ENCODE peak calls at places on chromosome 1, in six cellular contexts. One of them, this sample, is unnamed. For H3K4me1, the result is how much of the 10 kb centered on the place peaks cover.

GRCh38 chr1:153565529-153566374 is at the start of gene S100A2:
- DNase-seq in heart right ventricle: no peak
- DNase-seq in H9: no peak
- DNase-seq in hepatocyte: peak
- DNase-seq in IMR-90: peak
- DNase-seq in stomach: peak
- DNase-seq in this sample: peak

GRCh38 chr1:216606047-216606637 is 117.1 kb downstream of the ESRRG start:
- DNase-seq in heart right ventricle: no peak
- DNase-seq in H9: no peak
- DNase-seq in hepatocyte: no peak
- DNase-seq in IMR-90: no peak
- DNase-seq in stomach: no peak
- DNase-seq in this sample: no peak

GRCh38 chr1:64215576-64215975 is 12.2 kb downstream of the UBE2U start:
- DNase-seq in heart right ventricle: no peak
- DNase-seq in H9: no peak
- DNase-seq in hepatocyte: no peak
- DNase-seq in IMR-90: no peak
- DNase-seq in stomach: no peak
- DNase-seq in this sample: no peak

GRCh38 chr1:216457356-216457755 is 34.1 kb upstream of the USH2A start:
- DNase-seq in heart right ventricle: no peak
- DNase-seq in H9: no peak
- DNase-seq in hepatocyte: no peak
- DNase-seq in IMR-90: peak
- DNase-seq in stomach: no peak
- DNase-seq in this sample: no peak

GRCh38 chr1:153962088-153963029 is 978 bp downstream of the SLC39A1 start:
- DNase-seq in heart right ventricle: no peak
- DNase-seq in H9: no peak
- DNase-seq in hepatocyte: peak
- DNase-seq in IMR-90: peak
- DNase-seq in stomach: peak
- DNase-seq in this sample: no peak

GRCh38 chr1:28172690-28173150 is 3.8 kb downstream of the PTAFR start:
- DNase-seq in heart right ventricle: no peak
- DNase-seq in H9: no peak
- DNase-seq in hepatocyte: peak
- DNase-seq in IMR-90: no peak
- DNase-seq in stomach: peak
- DNase-seq in this sample: no peak

GRCh38 chr1:174266476-174266875 is 107.2 kb downstream of the RABGAP1L start:
- DNase-seq in heart right ventricle: no peak
- DNase-seq in H9: no peak
- DNase-seq in hepatocyte: no peak
- DNase-seq in IMR-90: peak
- DNase-seq in stomach: no peak
- DNase-seq in this sample: no peak

GRCh38 chr1:167663002-167663772 is 33.2 kb downstream of the RCSD1 start:
- DNase-seq in heart right ventricle: peak
- DNase-seq in H9: no peak
- DNase-seq in hepatocyte: peak
- DNase-seq in IMR-90: peak
- DNase-seq in stomach: no peak
- DNase-seq in this sample: no peak

GRCh38 chr1:152440635-152441471 is 26.8 kb upstream of the CRNN start:
- DNase-seq in heart right ventricle: peak
- DNase-seq in H9: peak
- DNase-seq in hepatocyte: no peak
- DNase-seq in IMR-90: peak
- DNase-seq in stomach: peak
- DNase-seq in this sample: peak

GRCh38 chr1:36133484-36133883 is 8.5 kb upstream of the COL8A2 start:
- DNase-seq in heart right ventricle: peak
- DNase-seq in H9: no peak
- DNase-seq in hepatocyte: peak
- DNase-seq in IMR-90: peak
- DNase-seq in stomach: peak
- DNase-seq in this sample: no peak

GRCh38 chr1:30388386-30388785 is 335.0 kb downstream of the MATN1 start:
- DNase-seq in heart right ventricle: no peak
- DNase-seq in H9: no peak
- DNase-seq in hepatocyte: no peak
- DNase-seq in IMR-90: no peak
- DNase-seq in stomach: no peak
- DNase-seq in this sample: no peak

GRCh38 chr1:112298558-112298957 is 97.5 kb upstream of the CTTNBP2NL start:
- DNase-seq in heart right ventricle: no peak
- DNase-seq in H9: peak
- DNase-seq in hepatocyte: peak
- DNase-seq in IMR-90: peak
- DNase-seq in stomach: peak
- DNase-seq in this sample: no peak

GRCh38 chr1:232590742-232591082 is 39.2 kb downstream of the SIPA1L2 start:
- DNase-seq in heart right ventricle: no peak
- DNase-seq in H9: no peak
- DNase-seq in hepatocyte: no peak
- DNase-seq in IMR-90: no peak
- DNase-seq in stomach: no peak
- DNase-seq in this sample: no peak

GRCh38 chr1:52544665-52545525 is 8.0 kb downstream of the TUT4 start:
- DNase-seq in heart right ventricle: no peak
- DNase-seq in H9: no peak
- DNase-seq in hepatocyte: no peak
- DNase-seq in IMR-90: no peak
- DNase-seq in stomach: no peak
- DNase-seq in this sample: no peak

GRCh38 chr1:2133039-2133878 is 61.3 kb downstream of the FAAP20 start:
- DNase-seq in heart right ventricle: peak
- DNase-seq in H9: peak
- DNase-seq in hepatocyte: peak
- DNase-seq in IMR-90: peak
- DNase-seq in stomach: peak
- DNase-seq in this sample: peak

GRCh38 chr1:160866001-160866704 is 3.5 kb upstream of the CD244 start:
- DNase-seq in heart right ventricle: no peak
- DNase-seq in H9: no peak
- DNase-seq in hepatocyte: no peak
- DNase-seq in IMR-90: no peak
- DNase-seq in stomach: no peak
- DNase-seq in this sample: no peak

GRCh38 chr1:206012086-206012859 is 9.1 kb upstream of the RAB7B start:
- DNase-seq in heart right ventricle: peak
- DNase-seq in H9: peak
- DNase-seq in hepatocyte: peak
- DNase-seq in IMR-90: no peak
- DNase-seq in stomach: peak
- DNase-seq in this sample: no peak

GRCh38 chr1:171460018-171460585 is 25.2 kb upstream of the PRRC2C start:
- DNase-seq in heart right ventricle: no peak
- DNase-seq in H9: no peak
- DNase-seq in hepatocyte: peak
- DNase-seq in IMR-90: peak
- DNase-seq in stomach: no peak
- DNase-seq in this sample: no peak

GRCh38 chr1:163535807-163536206 is 214.1 kb downstream of the NUF2 start:
- DNase-seq in heart right ventricle: no peak
- DNase-seq in H9: no peak
- DNase-seq in hepatocyte: peak
- DNase-seq in IMR-90: peak
- DNase-seq in stomach: no peak
- DNase-seq in this sample: no peak

GRCh38 chr1:171841931-171842723 is 829 bp downstream of the DNM3 start:
- DNase-seq in heart right ventricle: peak
- DNase-seq in H9: peak
- DNase-seq in hepatocyte: peak
- DNase-seq in IMR-90: no peak
- DNase-seq in stomach: no peak
- DNase-seq in this sample: no peak

DNA sequence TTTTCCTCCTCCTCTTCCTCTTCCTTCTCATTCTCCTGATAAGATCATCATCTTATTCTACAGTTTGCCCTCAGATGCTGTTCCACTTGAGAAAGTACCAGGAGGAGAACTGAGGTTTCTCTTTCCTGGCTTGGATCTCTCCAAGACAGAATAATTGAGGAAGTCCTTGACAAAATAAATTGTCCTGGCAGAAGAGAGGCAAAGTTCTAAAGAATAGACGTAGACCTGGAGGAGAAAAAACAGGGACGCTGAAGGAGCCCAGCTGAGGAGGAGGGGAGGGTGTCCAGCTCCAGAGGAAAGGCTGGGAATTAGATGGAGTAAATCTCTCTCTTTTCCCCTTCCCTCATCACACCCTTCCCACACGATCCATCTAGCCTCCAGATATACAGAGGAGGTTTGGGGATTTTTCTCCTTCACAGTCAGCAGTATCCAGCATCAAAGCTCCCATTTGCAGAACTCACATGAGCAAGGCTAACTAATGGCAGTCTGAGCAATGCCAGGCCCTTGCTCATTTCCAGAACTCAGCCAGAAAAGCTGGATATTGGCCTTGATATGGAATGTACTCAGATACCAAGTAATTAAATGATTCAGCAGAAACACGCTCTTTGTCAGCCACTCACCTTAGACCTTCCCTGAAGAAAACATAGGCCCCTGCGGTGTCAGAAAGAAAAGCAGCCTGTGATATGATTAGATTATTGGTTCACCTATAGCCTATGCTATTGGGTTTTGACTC is 5.1 kb upstream of the GNG12 start:
- DNase-seq in heart right ventricle: no peak
- DNase-seq in H9: no peak
- DNase-seq in hepatocyte: no peak
- DNase-seq in IMR-90: no peak
- DNase-seq in stomach: no peak
- DNase-seq in this sample: no peak
- H3K4me1 ChIP-seq in heart right ventricle: under half
- H3K4me1 ChIP-seq in H9: under half
- H3K4me1 ChIP-seq in hepatocyte: under half
- H3K4me1 ChIP-seq in IMR-90: under half
- H3K4me1 ChIP-seq in stomach: under half
- H3K4me1 ChIP-seq in this sample: under half

DNA sequence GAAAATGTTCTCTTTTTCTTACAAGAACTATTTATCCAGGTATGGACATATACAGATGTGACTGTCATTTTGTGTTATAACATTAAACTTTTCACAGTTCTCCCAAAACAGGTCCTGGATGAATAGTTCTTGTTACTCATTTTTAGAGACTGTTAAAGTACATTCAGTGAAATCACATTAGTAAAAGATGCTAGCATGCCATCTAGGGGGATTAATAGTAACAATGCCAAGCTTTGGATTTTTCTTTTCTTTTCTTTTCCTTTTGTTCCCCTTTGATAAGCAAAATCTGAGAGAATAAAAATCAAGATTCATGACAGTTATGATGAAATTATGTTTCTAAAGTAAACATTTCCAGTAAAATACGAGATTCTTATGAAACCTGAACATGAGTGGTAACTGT is 77.6 kb downstream of the TPR start:
- DNase-seq in heart right ventricle: no peak
- DNase-seq in H9: no peak
- DNase-seq in hepatocyte: no peak
- DNase-seq in IMR-90: no peak
- DNase-seq in stomach: no peak
- DNase-seq in this sample: no peak
- H3K27ac ChIP-seq in heart right ventricle: no peak
- H3K27ac ChIP-seq in H9: no peak
- H3K27ac ChIP-seq in hepatocyte: no peak
- H3K27ac ChIP-seq in IMR-90: no peak
- H3K27ac ChIP-seq in stomach: no peak
- H3K27ac ChIP-seq in this sample: no peak

GRCh38 chr1:116763787-116764465 is 9.7 kb downstream of the CD2 start:
- DNase-seq in heart right ventricle: no peak
- DNase-seq in H9: peak
- DNase-seq in hepatocyte: peak
- DNase-seq in IMR-90: no peak
- DNase-seq in stomach: peak
- DNase-seq in this sample: peak
- H3K4me1 ChIP-seq in heart right ventricle: under half
- H3K4me1 ChIP-seq in H9: under half
- H3K4me1 ChIP-seq in hepatocyte: under half
- H3K4me1 ChIP-seq in IMR-90: under half
- H3K4me1 ChIP-seq in stomach: under half
- H3K4me1 ChIP-seq in this sample: half or more

GRCh38 chr1:212224102-212224501 is 61.1 kb upstream of the PPP2R5A start:
- DNase-seq in heart right ventricle: no peak
- DNase-seq in H9: no peak
- DNase-seq in hepatocyte: no peak
- DNase-seq in IMR-90: no peak
- DNase-seq in stomach: no peak
- DNase-seq in this sample: no peak

GRCh38 chr1:212226467-212226866 is 58.7 kb upstream of the PPP2R5A start:
- DNase-seq in heart right ventricle: no peak
- DNase-seq in H9: no peak
- DNase-seq in hepatocyte: no peak
- DNase-seq in IMR-90: no peak
- DNase-seq in stomach: no peak
- DNase-seq in this sample: no peak

GRCh38 chr1:212228076-212228475 is 57.1 kb upstream of the PPP2R5A start:
- DNase-seq in heart right ventricle: no peak
- DNase-seq in H9: no peak
- DNase-seq in hepatocyte: no peak
- DNase-seq in IMR-90: no peak
- DNase-seq in stomach: no peak
- DNase-seq in this sample: no peak

GRCh38 chr1:212225871-212226302 is 59.3 kb upstream of the PPP2R5A start:
- DNase-seq in heart right ventricle: no peak
- DNase-seq in H9: no peak
- DNase-seq in hepatocyte: no peak
- DNase-seq in IMR-90: no peak
- DNase-seq in stomach: no peak
- DNase-seq in this sample: no peak

GRCh38 chr1:212225416-212225815 is 59.8 kb upstream of the PPP2R5A start:
- DNase-seq in heart right ventricle: no peak
- DNase-seq in H9: no peak
- DNase-seq in hepatocyte: no peak
- DNase-seq in IMR-90: no peak
- DNase-seq in stomach: no peak
- DNase-seq in this sample: no peak
- H3K27ac ChIP-seq in heart right ventricle: no peak
- H3K27ac ChIP-seq in H9: no peak
- H3K27ac ChIP-seq in hepatocyte: no peak
- H3K27ac ChIP-seq in IMR-90: no peak
- H3K27ac ChIP-seq in stomach: no peak
- H3K27ac ChIP-seq in this sample: no peak

GRCh38 chr1:178536844-178537371 is 24.0 kb downstream of the TEX35 start:
- DNase-seq in heart right ventricle: peak
- DNase-seq in H9: no peak
- DNase-seq in hepatocyte: peak
- DNase-seq in IMR-90: peak
- DNase-seq in stomach: peak
- DNase-seq in this sample: no peak

GRCh38 chr1:178539291-178539690 is 26.4 kb downstream of the TEX35 start:
- DNase-seq in heart right ventricle: no peak
- DNase-seq in H9: no peak
- DNase-seq in hepatocyte: no peak
- DNase-seq in IMR-90: no peak
- DNase-seq in stomach: no peak
- DNase-seq in this sample: no peak

GRCh38 chr1:178537445-178538090 is 24.7 kb downstream of the TEX35 start:
- DNase-seq in heart right ventricle: no peak
- DNase-seq in H9: no peak
- DNase-seq in hepatocyte: peak
- DNase-seq in IMR-90: no peak
- DNase-seq in stomach: no peak
- DNase-seq in this sample: no peak

GRCh38 chr1:178540204-178540603 is 27.3 kb downstream of the TEX35 start:
- DNase-seq in heart right ventricle: no peak
- DNase-seq in H9: no peak
- DNase-seq in hepatocyte: no peak
- DNase-seq in IMR-90: peak
- DNase-seq in stomach: no peak
- DNase-seq in this sample: no peak

GRCh38 chr1:178538192-178538916 is 25.4 kb downstream of the TEX35 start:
- DNase-seq in heart right ventricle: no peak
- DNase-seq in H9: no peak
- DNase-seq in hepatocyte: peak
- DNase-seq in IMR-90: peak
- DNase-seq in stomach: no peak
- DNase-seq in this sample: no peak
- H3K4me1 ChIP-seq in heart right ventricle: under half
- H3K4me1 ChIP-seq in H9: under half
- H3K4me1 ChIP-seq in hepatocyte: under half
- H3K4me1 ChIP-seq in IMR-90: under half
- H3K4me1 ChIP-seq in stomach: half or more
- H3K4me1 ChIP-seq in this sample: under half

This sample was measured in effector memory CD4-positive, alpha-beta T cell.